ENCODE peak calls at places on chromosomes 11 and 22, in five cellular contexts. B is K562, L is GM12878, W is HCT116, Q is HepG2. R is an unnamed sample.

GRCh38 chr22:21041937-21042336 is 3.8 kb upstream of the LRRC74B start:
- DNase-seq in B (no peak), L (no peak), W (no peak), Q (no peak), R (no peak)

GRCh38 chr11:79312591-79313267 is 128.1 kb downstream of the TENM4 start:
- DNase-seq in B (no peak), L (no peak), W (no peak), Q (no peak), R (no peak)

GRCh38 chr22:26998134-26998533 is 340.7 kb downstream of the MIAT start:
- DNase-seq in B (no peak), L (no peak), W (no peak), Q (no peak), R (no peak)

GRCh38 chr11:72306186-72306585 is 62.2 kb upstream of the PHOX2A start:
- DNase-seq in B (no peak), L (no peak), W (no peak), Q (no peak), R (no peak)

GRCh38 chr22:30777589-30777988 is 82.9 kb downstream of the OSBP2 start:
- DNase-seq in B (no peak), L (no peak), W (no peak), Q (no peak), R (no peak)

GRCh38 chr11:69055212-69055586 is 6.5 kb downstream of the TPCN2 start:
- DNase-seq in B (no peak), L (no peak), W (no peak), Q (no peak), R (no peak)

GRCh38 chr22:16967453-16968217 is 40.4 kb downstream of the GAB4 start:
- DNase-seq in B (no peak), L (no peak), W (no peak), Q (no peak), R (no peak)

GRCh38 chr22:39462443-39463147 is 5.8 kb downstream of the MGAT3 start:
- DNase-seq in B (peak; percentile 83), L (peak; percentile 62), W (no peak), Q (peak; percentile 40), R (no peak)

GRCh38 chr22:37633693-37634504 is 5.6 kb upstream of the SH3BP1 start:
- DNase-seq in B (peak; percentile 89), L (peak; percentile 60), W (no peak), Q (peak; percentile 85), R (peak; percentile 70)

GRCh38 chr11:10701982-10702381 is 8.4 kb upstream of the IRAG1 start:
- DNase-seq in B (no peak), L (no peak), W (no peak), Q (no peak), R (no peak)

GRCh38 chr11:87063982-87064381 is 26.2 kb downstream of the TMEM135 start:
- DNase-seq in B (no peak), L (no peak), W (no peak), Q (no peak), R (no peak)

GRCh38 chr11:45451766-45452440 is 165.8 kb upstream of the SYT13 start:
- DNase-seq in B (no peak), L (no peak), W (no peak), Q (no peak), R (no peak)

GRCh38 chr22:44460287-44461082 is 37.5 kb downstream of the RTL6 start:
- DNase-seq in B (no peak), L (no peak), W (no peak), Q (no peak), R (no peak)

GRCh38 chr11:75845324-75845723 is 30.3 kb downstream of the UVRAG start:
- DNase-seq in B (no peak), L (no peak), W (no peak), Q (no peak), R (no peak)

GRCh38 chr11:17612221-17613188 is 65.4 kb downstream of the OTOG start:
- DNase-seq in B (no peak), L (no peak), W (no peak), Q (no peak), R (no peak)

GRCh38 chr22:29435236-29435635 is 3.1 kb upstream of the RFPL1 start:
- DNase-seq in B (no peak), L (no peak), W (no peak), Q (no peak), R (no peak)

GRCh38 chr11:65640483-65641207 is 2.7 kb downstream of the SIPA1 start:
- DNase-seq in B (no peak), L (no peak), W (no peak), Q (no peak), R (no peak)

GRCh38 chr11:113475160-113475761 is at the start of gene DRD2:
- DNase-seq in B (peak; percentile 11), L (no peak), W (no peak), Q (no peak), R (peak; percentile 61)

GRCh38 chr11:7046474-7046873 is 26.2 kb downstream of the NLRP14 start:
- DNase-seq in B (no peak), L (no peak), W (no peak), Q (no peak), R (no peak)

GRCh38 chr11:63920870-63921417 is 4.0 kb upstream of the RCOR2 start:
- DNase-seq in B (peak; percentile 73), L (no peak), W (no peak), Q (no peak), R (no peak)

GRCh38 chr11:19187101-19187500 is 14.7 kb downstream of the CSRP3 start:
- DNase-seq in B (no peak), L (no peak), W (no peak), Q (no peak), R (no peak)

GRCh38 chr11:88779551-88779950 is 286.2 kb downstream of the GRM5 start:
- DNase-seq in B (no peak), L (no peak), W (no peak), Q (peak; percentile 0), R (no peak)

GRCh38 chr11:2741377-2742131 is 41.8 kb upstream of the KCNQ1OT1 start:
- DNase-seq in B (peak; percentile 47), L (no peak), W (no peak), Q (no peak), R (no peak)

GRCh38 chr11:15801126-15801525 is 555.2 kb downstream of the SOX6 start:
- DNase-seq in B (no peak), L (no peak), W (no peak), Q (no peak), R (no peak)

GRCh38 chr11:38530226-38530625 is 1932.2 kb upstream of the RAG2 start:
- DNase-seq in B (no peak), L (no peak), W (no peak), Q (no peak), R (no peak)

GRCh38 chr11:110128161-110128560 is 35.0 kb downstream of the ZC3H12C start:
- DNase-seq in B (no peak), L (no peak), W (no peak), Q (no peak), R (peak; percentile 19)

GRCh38 chr11:104897891-104898684 is at the start of gene CASP12:
- DNase-seq in B (no peak), L (no peak), W (no peak), Q (no peak), R (no peak)

GRCh38 chr22:49310354-49310753 is 517.3 kb downstream of the BRD1 start:
- DNase-seq in B (no peak), L (no peak), W (no peak), Q (no peak), R (peak; percentile 34)

DNA sequence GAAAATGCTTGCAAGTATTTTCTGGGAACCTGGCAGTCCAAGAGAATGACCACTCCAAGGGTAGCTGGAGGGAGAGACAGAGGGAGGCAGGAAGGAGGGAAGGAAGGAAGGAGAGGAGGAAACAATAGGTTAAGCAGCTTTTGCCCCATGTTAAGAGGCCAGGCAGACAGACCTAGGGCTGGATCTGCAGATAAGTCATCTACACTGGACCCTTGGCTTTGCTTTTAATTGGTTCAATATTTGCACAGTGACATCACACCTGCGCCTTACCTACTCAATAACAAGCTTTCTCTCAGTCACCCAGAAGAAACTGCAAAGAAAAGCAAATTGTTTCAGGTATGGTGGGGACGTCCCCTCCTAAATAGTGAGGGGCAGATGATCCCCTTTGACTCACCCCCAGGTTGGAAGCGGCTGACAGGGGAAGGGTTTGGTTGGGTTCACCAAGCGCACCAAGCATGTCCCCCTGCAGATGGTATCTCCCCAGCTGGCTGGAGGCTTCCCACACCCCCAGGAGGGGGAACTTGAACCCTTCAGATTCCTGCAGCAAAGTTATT is 24.3 kb downstream of the MYH9 start:
- DNase-seq in B (no peak), L (no peak), W (no peak), Q (peak; percentile 82), R (no peak)
- TF ChIP-seq POLR2A in B (no peak), L (no peak), W (no peak), Q (no peak), R (no peak)

DNA sequence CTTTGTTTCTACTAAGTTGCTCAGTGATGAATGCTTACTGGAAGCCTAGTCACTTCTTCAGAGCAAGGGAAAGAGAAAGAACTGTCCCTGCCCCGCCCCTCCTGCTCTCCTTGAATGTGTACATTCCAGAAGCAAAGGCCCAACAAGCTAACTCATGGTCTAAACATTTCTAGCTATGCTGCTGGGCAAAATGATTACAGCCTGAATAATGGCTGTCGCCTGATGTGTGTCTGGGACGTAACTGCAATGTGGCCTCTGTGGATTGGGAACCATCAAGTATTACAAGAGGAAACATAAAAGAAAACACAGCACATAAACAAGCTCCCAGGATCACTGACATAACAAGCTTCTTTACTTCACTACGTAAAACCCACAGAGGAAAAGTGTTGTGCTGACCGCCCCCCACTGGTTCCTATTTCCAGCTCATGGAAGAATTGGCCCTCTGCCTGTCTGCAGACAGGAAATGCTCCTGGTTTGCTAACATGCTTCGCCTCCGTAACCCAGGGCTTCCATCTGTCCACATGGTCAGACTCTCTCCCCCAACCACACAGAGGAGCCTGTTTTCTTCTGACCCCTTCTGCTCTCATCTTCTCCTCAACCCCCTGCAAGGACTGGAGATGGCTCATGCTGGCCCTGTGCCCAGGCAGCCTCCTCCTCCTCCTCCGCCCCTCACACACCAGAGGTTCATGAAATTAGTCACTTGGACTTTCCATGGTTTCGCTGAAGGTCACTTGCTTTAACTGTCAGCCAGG is 187.2 kb downstream of the MAML2 start:
- DNase-seq in B (peak; percentile 87), L (peak; percentile 76), W (peak; percentile 27), Q (peak; percentile 64), R (no peak)
- TF ChIP-seq ATF3 in B (no peak), L (no peak), W (no peak), Q (no peak), R (no peak)

GRCh38 chr11:120613264-120614226 is 102.0 kb downstream of the GRIK4 start:
- DNase-seq in B (no peak), L (peak; percentile 83), W (no peak), Q (no peak), R (no peak)
- TF ChIP-seq POLR2A in B (no peak), L (no peak), W (no peak), Q (no peak), R (no peak)

GRCh38 chr22:43014062-43014875 is 680 bp downstream of the PACSIN2 start:
- DNase-seq in B (peak; percentile 49), L (no peak), W (no peak), Q (peak; percentile 32), R (no peak)
- TF ChIP-seq ATF3 in B (no peak), L (no peak), W (no peak), Q (no peak), R (no peak)

DNA sequence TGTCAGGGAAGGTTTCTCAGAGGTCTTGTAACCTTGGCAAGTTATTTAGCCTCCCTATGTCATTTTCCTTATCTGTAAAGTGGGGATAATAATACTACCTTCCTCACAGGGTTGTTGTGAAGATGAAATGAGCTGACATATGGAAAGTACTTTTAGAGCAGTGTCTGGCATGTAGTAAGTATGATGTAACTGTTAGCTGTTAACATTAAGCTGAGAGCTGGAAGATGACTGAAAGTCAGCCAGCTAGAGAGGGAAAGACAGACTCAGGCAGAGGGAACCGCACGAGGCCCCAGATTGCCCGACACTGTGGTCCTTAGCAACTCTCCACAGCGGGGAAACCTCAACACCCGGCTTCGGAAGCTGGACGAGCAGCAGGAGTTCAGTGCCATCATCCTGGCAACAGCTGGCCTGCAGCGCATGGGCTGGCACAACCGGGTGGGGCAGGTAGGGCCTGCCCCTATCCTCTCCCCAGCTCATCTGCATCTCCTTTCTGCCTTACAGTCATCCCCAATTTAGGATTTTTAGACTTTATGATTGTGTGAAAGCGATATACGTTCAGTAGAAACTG is 6.5 kb downstream of the HMBS start:
- DNase-seq in B (peak; percentile 36), L (no peak), W (no peak), Q (no peak), R (no peak)
- TF ChIP-seq POLR2A in B (peak; percentile 32), L (peak; percentile 36), W (no peak), Q (no peak), R (peak; percentile 54)

R was measured in H1.